ENCODE peak calls at places on chromosomes 11 and 22, in nine cellular contexts. One of them, this sample, is unnamed.

GRCh38 chr11:134466035-134466908 is 54.2 kb upstream of the B3GAT1 start:
- DNase-seq in NCI-H510A treated with DMSO at 0.1 percent for 48 hours: no peak
- DNase-seq in hippocampal formation: no peak
- DNase-seq in MCF 10A: no peak
- DNase-seq in activated CD4-positive, alpha-beta T cell treated with anti-CD3 and anti-CD28 coated beads, Interleukin-2, amount 50 U/mL, for 48 hours: no peak
- DNase-seq in activated CD8-positive, alpha-beta memory T cell treated with anti-CD3 and anti-CD28 coated beads for 4 hours: no peak
- DNase-seq in occipital lobe: peak
- DNase-seq in CD8-positive, alpha-beta memory T cell: no peak
- DNase-seq in HFFc6: no peak
- DNase-seq in this sample: no peak

GRCh38 chr11:133228406-133229330 is 303.6 kb downstream of the OPCML start:
- DNase-seq in MCF 10A: no peak
- DNase-seq in activated CD4-positive, alpha-beta T cell treated with anti-CD3 and anti-CD28 coated beads, Interleukin-2, amount 50 U/mL, for 48 hours: no peak
- DNase-seq in NCI-H510A treated with DMSO at 0.1 percent for 48 hours: no peak
- DNase-seq in HFFc6: no peak
- DNase-seq in activated CD8-positive, alpha-beta memory T cell treated with anti-CD3 and anti-CD28 coated beads for 4 hours: no peak
- DNase-seq in occipital lobe: peak
- DNase-seq in CD8-positive, alpha-beta memory T cell: no peak
- DNase-seq in hippocampal formation: no peak
- DNase-seq in this sample: no peak

GRCh38 chr11:40099391-40100169 is 1359.9 kb downstream of the LRRC4C start:
- DNase-seq in occipital lobe: no peak
- DNase-seq in CD8-positive, alpha-beta memory T cell: no peak
- DNase-seq in activated CD8-positive, alpha-beta memory T cell treated with anti-CD3 and anti-CD28 coated beads for 4 hours: no peak
- DNase-seq in MCF 10A: no peak
- DNase-seq in hippocampal formation: no peak
- DNase-seq in HFFc6: no peak
- DNase-seq in activated CD4-positive, alpha-beta T cell treated with anti-CD3 and anti-CD28 coated beads, Interleukin-2, amount 50 U/mL, for 48 hours: no peak
- DNase-seq in NCI-H510A treated with DMSO at 0.1 percent for 48 hours: no peak
- DNase-seq in this sample: no peak

GRCh38 chr22:19848298-19849224 is 6.1 kb downstream of the GNB1L start:
- DNase-seq in CD8-positive, alpha-beta memory T cell: no peak
- DNase-seq in MCF 10A: peak
- DNase-seq in HFFc6: peak
- DNase-seq in activated CD4-positive, alpha-beta T cell treated with anti-CD3 and anti-CD28 coated beads, Interleukin-2, amount 50 U/mL, for 48 hours: no peak
- DNase-seq in NCI-H510A treated with DMSO at 0.1 percent for 48 hours: peak
- DNase-seq in hippocampal formation: no peak
- DNase-seq in activated CD8-positive, alpha-beta memory T cell treated with anti-CD3 and anti-CD28 coated beads for 4 hours: no peak
- DNase-seq in occipital lobe: no peak
- DNase-seq in this sample: no peak

GRCh38 chr11:35141538-35141937 is 2.6 kb downstream of the CD44 start:
- DNase-seq in NCI-H510A treated with DMSO at 0.1 percent for 48 hours: no peak
- DNase-seq in CD8-positive, alpha-beta memory T cell: no peak
- DNase-seq in activated CD8-positive, alpha-beta memory T cell treated with anti-CD3 and anti-CD28 coated beads for 4 hours: no peak
- DNase-seq in MCF 10A: peak
- DNase-seq in hippocampal formation: peak
- DNase-seq in occipital lobe: no peak
- DNase-seq in activated CD4-positive, alpha-beta T cell treated with anti-CD3 and anti-CD28 coated beads, Interleukin-2, amount 50 U/mL, for 48 hours: peak
- DNase-seq in HFFc6: no peak
- DNase-seq in this sample: no peak

GRCh38 chr22:41621099-41621910 is at the start of gene XRCC6:
- DNase-seq in CD8-positive, alpha-beta memory T cell: peak
- DNase-seq in occipital lobe: peak
- DNase-seq in hippocampal formation: peak
- DNase-seq in MCF 10A: peak
- DNase-seq in NCI-H510A treated with DMSO at 0.1 percent for 48 hours: peak
- DNase-seq in HFFc6: peak
- DNase-seq in activated CD4-positive, alpha-beta T cell treated with anti-CD3 and anti-CD28 coated beads, Interleukin-2, amount 50 U/mL, for 48 hours: peak
- DNase-seq in activated CD8-positive, alpha-beta memory T cell treated with anti-CD3 and anti-CD28 coated beads for 4 hours: peak
- DNase-seq in this sample: peak

GRCh38 chr22:50250555-50251471 is at the start of gene HDAC10:
- DNase-seq in activated CD4-positive, alpha-beta T cell treated with anti-CD3 and anti-CD28 coated beads, Interleukin-2, amount 50 U/mL, for 48 hours: peak
- DNase-seq in activated CD8-positive, alpha-beta memory T cell treated with anti-CD3 and anti-CD28 coated beads for 4 hours: peak
- DNase-seq in HFFc6: peak
- DNase-seq in occipital lobe: no peak
- DNase-seq in CD8-positive, alpha-beta memory T cell: peak
- DNase-seq in MCF 10A: peak
- DNase-seq in hippocampal formation: no peak
- DNase-seq in NCI-H510A treated with DMSO at 0.1 percent for 48 hours: peak
- DNase-seq in this sample: peak

GRCh38 chr11:32817843-32818183 is 11.9 kb upstream of the PRRG4 start:
- DNase-seq in activated CD8-positive, alpha-beta memory T cell treated with anti-CD3 and anti-CD28 coated beads for 4 hours: no peak
- DNase-seq in activated CD4-positive, alpha-beta T cell treated with anti-CD3 and anti-CD28 coated beads, Interleukin-2, amount 50 U/mL, for 48 hours: no peak
- DNase-seq in occipital lobe: no peak
- DNase-seq in NCI-H510A treated with DMSO at 0.1 percent for 48 hours: no peak
- DNase-seq in CD8-positive, alpha-beta memory T cell: no peak
- DNase-seq in MCF 10A: no peak
- DNase-seq in HFFc6: no peak
- DNase-seq in hippocampal formation: no peak
- DNase-seq in this sample: no peak

GRCh38 chr22:50186789-50187523 is 1.2 kb downstream of the TRABD start:
- DNase-seq in occipital lobe: no peak
- DNase-seq in NCI-H510A treated with DMSO at 0.1 percent for 48 hours: no peak
- DNase-seq in HFFc6: no peak
- DNase-seq in activated CD8-positive, alpha-beta memory T cell treated with anti-CD3 and anti-CD28 coated beads for 4 hours: no peak
- DNase-seq in CD8-positive, alpha-beta memory T cell: peak
- DNase-seq in hippocampal formation: no peak
- DNase-seq in MCF 10A: no peak
- DNase-seq in activated CD4-positive, alpha-beta T cell treated with anti-CD3 and anti-CD28 coated beads, Interleukin-2, amount 50 U/mL, for 48 hours: no peak
- DNase-seq in this sample: peak

GRCh38 chr11:1200611-1201191 is 22.2 kb upstream of the MUC5B start:
- DNase-seq in CD8-positive, alpha-beta memory T cell: no peak
- DNase-seq in activated CD8-positive, alpha-beta memory T cell treated with anti-CD3 and anti-CD28 coated beads for 4 hours: no peak
- DNase-seq in hippocampal formation: no peak
- DNase-seq in activated CD4-positive, alpha-beta T cell treated with anti-CD3 and anti-CD28 coated beads, Interleukin-2, amount 50 U/mL, for 48 hours: no peak
- DNase-seq in NCI-H510A treated with DMSO at 0.1 percent for 48 hours: no peak
- DNase-seq in occipital lobe: no peak
- DNase-seq in HFFc6: no peak
- DNase-seq in MCF 10A: no peak
- DNase-seq in this sample: peak

GRCh38 chr11:59008942-59009341 is 69.7 kb downstream of the GLYATL1 start:
- DNase-seq in MCF 10A: no peak
- DNase-seq in hippocampal formation: no peak
- DNase-seq in HFFc6: no peak
- DNase-seq in activated CD4-positive, alpha-beta T cell treated with anti-CD3 and anti-CD28 coated beads, Interleukin-2, amount 50 U/mL, for 48 hours: no peak
- DNase-seq in NCI-H510A treated with DMSO at 0.1 percent for 48 hours: no peak
- DNase-seq in CD8-positive, alpha-beta memory T cell: no peak
- DNase-seq in activated CD8-positive, alpha-beta memory T cell treated with anti-CD3 and anti-CD28 coated beads for 4 hours: no peak
- DNase-seq in occipital lobe: no peak
- DNase-seq in this sample: no peak

GRCh38 chr11:8315463-8315862 is 51.8 kb upstream of the LMO1 start:
- DNase-seq in activated CD4-positive, alpha-beta T cell treated with anti-CD3 and anti-CD28 coated beads, Interleukin-2, amount 50 U/mL, for 48 hours: no peak
- DNase-seq in MCF 10A: no peak
- DNase-seq in occipital lobe: no peak
- DNase-seq in HFFc6: no peak
- DNase-seq in NCI-H510A treated with DMSO at 0.1 percent for 48 hours: peak
- DNase-seq in hippocampal formation: no peak
- DNase-seq in CD8-positive, alpha-beta memory T cell: no peak
- DNase-seq in activated CD8-positive, alpha-beta memory T cell treated with anti-CD3 and anti-CD28 coated beads for 4 hours: no peak
- DNase-seq in this sample: no peak

GRCh38 chr11:62504158-62504973 is 42.2 kb downstream of the AHNAK start:
- DNase-seq in HFFc6: no peak
- DNase-seq in hippocampal formation: no peak
- DNase-seq in activated CD8-positive, alpha-beta memory T cell treated with anti-CD3 and anti-CD28 coated beads for 4 hours: no peak
- DNase-seq in CD8-positive, alpha-beta memory T cell: no peak
- DNase-seq in MCF 10A: no peak
- DNase-seq in activated CD4-positive, alpha-beta T cell treated with anti-CD3 and anti-CD28 coated beads, Interleukin-2, amount 50 U/mL, for 48 hours: no peak
- DNase-seq in NCI-H510A treated with DMSO at 0.1 percent for 48 hours: no peak
- DNase-seq in occipital lobe: no peak
- DNase-seq in this sample: no peak

GRCh38 chr11:6297831-6298230 is 22.5 kb downstream of the CAVIN3 start:
- DNase-seq in activated CD4-positive, alpha-beta T cell treated with anti-CD3 and anti-CD28 coated beads, Interleukin-2, amount 50 U/mL, for 48 hours: no peak
- DNase-seq in MCF 10A: peak
- DNase-seq in hippocampal formation: no peak
- DNase-seq in HFFc6: no peak
- DNase-seq in activated CD8-positive, alpha-beta memory T cell treated with anti-CD3 and anti-CD28 coated beads for 4 hours: no peak
- DNase-seq in occipital lobe: no peak
- DNase-seq in NCI-H510A treated with DMSO at 0.1 percent for 48 hours: no peak
- DNase-seq in CD8-positive, alpha-beta memory T cell: no peak
- DNase-seq in this sample: no peak

GRCh38 chr11:72719144-72719543 is 33.1 kb downstream of the ARAP1 start:
- DNase-seq in activated CD8-positive, alpha-beta memory T cell treated with anti-CD3 and anti-CD28 coated beads for 4 hours: no peak
- DNase-seq in MCF 10A: no peak
- DNase-seq in HFFc6: no peak
- DNase-seq in occipital lobe: no peak
- DNase-seq in CD8-positive, alpha-beta memory T cell: no peak
- DNase-seq in activated CD4-positive, alpha-beta T cell treated with anti-CD3 and anti-CD28 coated beads, Interleukin-2, amount 50 U/mL, for 48 hours: no peak
- DNase-seq in hippocampal formation: no peak
- DNase-seq in NCI-H510A treated with DMSO at 0.1 percent for 48 hours: no peak
- DNase-seq in this sample: no peak

GRCh38 chr22:48367731-48368130 is 1459.9 kb downstream of the BRD1 start:
- DNase-seq in NCI-H510A treated with DMSO at 0.1 percent for 48 hours: no peak
- DNase-seq in occipital lobe: no peak
- DNase-seq in activated CD4-positive, alpha-beta T cell treated with anti-CD3 and anti-CD28 coated beads, Interleukin-2, amount 50 U/mL, for 48 hours: no peak
- DNase-seq in HFFc6: no peak
- DNase-seq in hippocampal formation: no peak
- DNase-seq in MCF 10A: no peak
- DNase-seq in activated CD8-positive, alpha-beta memory T cell treated with anti-CD3 and anti-CD28 coated beads for 4 hours: no peak
- DNase-seq in CD8-positive, alpha-beta memory T cell: no peak
- DNase-seq in this sample: no peak

GRCh38 chr11:44963071-44963575 is 12.4 kb upstream of the TP53I11 start:
- DNase-seq in activated CD8-positive, alpha-beta memory T cell treated with anti-CD3 and anti-CD28 coated beads for 4 hours: no peak
- DNase-seq in activated CD4-positive, alpha-beta T cell treated with anti-CD3 and anti-CD28 coated beads, Interleukin-2, amount 50 U/mL, for 48 hours: no peak
- DNase-seq in NCI-H510A treated with DMSO at 0.1 percent for 48 hours: no peak
- DNase-seq in occipital lobe: no peak
- DNase-seq in HFFc6: no peak
- DNase-seq in hippocampal formation: no peak
- DNase-seq in CD8-positive, alpha-beta memory T cell: no peak
- DNase-seq in MCF 10A: no peak
- DNase-seq in this sample: no peak

GRCh38 chr11:74412733-74413359 is 14.6 kb upstream of the PGM2L1 start:
- DNase-seq in activated CD4-positive, alpha-beta T cell treated with anti-CD3 and anti-CD28 coated beads, Interleukin-2, amount 50 U/mL, for 48 hours: no peak
- DNase-seq in NCI-H510A treated with DMSO at 0.1 percent for 48 hours: no peak
- DNase-seq in hippocampal formation: no peak
- DNase-seq in HFFc6: no peak
- DNase-seq in CD8-positive, alpha-beta memory T cell: no peak
- DNase-seq in MCF 10A: no peak
- DNase-seq in activated CD8-positive, alpha-beta memory T cell treated with anti-CD3 and anti-CD28 coated beads for 4 hours: no peak
- DNase-seq in occipital lobe: no peak
- DNase-seq in this sample: no peak

GRCh38 chr11:94129505-94130335 is 1.1 kb downstream of the PANX1 start:
- DNase-seq in MCF 10A: peak
- DNase-seq in HFFc6: no peak
- DNase-seq in NCI-H510A treated with DMSO at 0.1 percent for 48 hours: peak
- DNase-seq in CD8-positive, alpha-beta memory T cell: no peak
- DNase-seq in activated CD8-positive, alpha-beta memory T cell treated with anti-CD3 and anti-CD28 coated beads for 4 hours: no peak
- DNase-seq in occipital lobe: no peak
- DNase-seq in activated CD4-positive, alpha-beta T cell treated with anti-CD3 and anti-CD28 coated beads, Interleukin-2, amount 50 U/mL, for 48 hours: peak
- DNase-seq in hippocampal formation: no peak
- DNase-seq in this sample: peak

GRCh38 chr22:38963872-38964271 is 6.5 kb downstream of the APOBEC3A start:
- DNase-seq in activated CD4-positive, alpha-beta T cell treated with anti-CD3 and anti-CD28 coated beads, Interleukin-2, amount 50 U/mL, for 48 hours: no peak
- DNase-seq in activated CD8-positive, alpha-beta memory T cell treated with anti-CD3 and anti-CD28 coated beads for 4 hours: no peak
- DNase-seq in MCF 10A: no peak
- DNase-seq in NCI-H510A treated with DMSO at 0.1 percent for 48 hours: no peak
- DNase-seq in occipital lobe: no peak
- DNase-seq in hippocampal formation: no peak
- DNase-seq in CD8-positive, alpha-beta memory T cell: peak
- DNase-seq in HFFc6: no peak
- DNase-seq in this sample: no peak

GRCh38 chr22:24175160-24175808 is 6.0 kb upstream of the SUSD2 start:
- DNase-seq in activated CD8-positive, alpha-beta memory T cell treated with anti-CD3 and anti-CD28 coated beads for 4 hours: peak
- DNase-seq in activated CD4-positive, alpha-beta T cell treated with anti-CD3 and anti-CD28 coated beads, Interleukin-2, amount 50 U/mL, for 48 hours: peak
- DNase-seq in CD8-positive, alpha-beta memory T cell: peak
- DNase-seq in occipital lobe: peak
- DNase-seq in MCF 10A: peak
- DNase-seq in hippocampal formation: peak
- DNase-seq in NCI-H510A treated with DMSO at 0.1 percent for 48 hours: peak
- DNase-seq in HFFc6: peak
- DNase-seq in this sample: peak

GRCh38 chr11:104093426-104094280 is 57.2 kb downstream of the DDI1 start:
- DNase-seq in HFFc6: no peak
- DNase-seq in activated CD8-positive, alpha-beta memory T cell treated with anti-CD3 and anti-CD28 coated beads for 4 hours: no peak
- DNase-seq in activated CD4-positive, alpha-beta T cell treated with anti-CD3 and anti-CD28 coated beads, Interleukin-2, amount 50 U/mL, for 48 hours: no peak
- DNase-seq in MCF 10A: no peak
- DNase-seq in hippocampal formation: no peak
- DNase-seq in NCI-H510A treated with DMSO at 0.1 percent for 48 hours: no peak
- DNase-seq in CD8-positive, alpha-beta memory T cell: no peak
- DNase-seq in occipital lobe: no peak
- DNase-seq in this sample: no peak

GRCh38 chr11:10164621-10165020 is 129.4 kb downstream of the SBF2 start:
- DNase-seq in NCI-H510A treated with DMSO at 0.1 percent for 48 hours: no peak
- DNase-seq in CD8-positive, alpha-beta memory T cell: no peak
- DNase-seq in hippocampal formation: no peak
- DNase-seq in MCF 10A: no peak
- DNase-seq in activated CD8-positive, alpha-beta memory T cell treated with anti-CD3 and anti-CD28 coated beads for 4 hours: no peak
- DNase-seq in occipital lobe: no peak
- DNase-seq in HFFc6: no peak
- DNase-seq in activated CD4-positive, alpha-beta T cell treated with anti-CD3 and anti-CD28 coated beads, Interleukin-2, amount 50 U/mL, for 48 hours: no peak
- DNase-seq in this sample: no peak

GRCh38 chr11:126817096-126817495 is 183.5 kb downstream of the KIRREL3 start:
- DNase-seq in HFFc6: peak
- DNase-seq in CD8-positive, alpha-beta memory T cell: no peak
- DNase-seq in activated CD4-positive, alpha-beta T cell treated with anti-CD3 and anti-CD28 coated beads, Interleukin-2, amount 50 U/mL, for 48 hours: no peak
- DNase-seq in NCI-H510A treated with DMSO at 0.1 percent for 48 hours: no peak
- DNase-seq in hippocampal formation: no peak
- DNase-seq in MCF 10A: no peak
- DNase-seq in activated CD8-positive, alpha-beta memory T cell treated with anti-CD3 and anti-CD28 coated beads for 4 hours: no peak
- DNase-seq in occipital lobe: no peak
- DNase-seq in this sample: peak

GRCh38 chr11:105100206-105100605 is 39.4 kb downstream of the CARD18 start:
- DNase-seq in HFFc6: no peak
- DNase-seq in NCI-H510A treated with DMSO at 0.1 percent for 48 hours: peak
- DNase-seq in activated CD4-positive, alpha-beta T cell treated with anti-CD3 and anti-CD28 coated beads, Interleukin-2, amount 50 U/mL, for 48 hours: no peak
- DNase-seq in hippocampal formation: no peak
- DNase-seq in occipital lobe: no peak
- DNase-seq in activated CD8-positive, alpha-beta memory T cell treated with anti-CD3 and anti-CD28 coated beads for 4 hours: no peak
- DNase-seq in MCF 10A: peak
- DNase-seq in CD8-positive, alpha-beta memory T cell: no peak
- DNase-seq in this sample: no peak

GRCh38 chr11:95149659-95150294 is 60.1 kb downstream of the ENDOD1 start:
- DNase-seq in MCF 10A: peak
- DNase-seq in CD8-positive, alpha-beta memory T cell: no peak
- DNase-seq in activated CD4-positive, alpha-beta T cell treated with anti-CD3 and anti-CD28 coated beads, Interleukin-2, amount 50 U/mL, for 48 hours: no peak
- DNase-seq in HFFc6: no peak
- DNase-seq in activated CD8-positive, alpha-beta memory T cell treated with anti-CD3 and anti-CD28 coated beads for 4 hours: no peak
- DNase-seq in NCI-H510A treated with DMSO at 0.1 percent for 48 hours: peak
- DNase-seq in hippocampal formation: peak
- DNase-seq in occipital lobe: peak
- DNase-seq in this sample: no peak

GRCh38 chr11:35066783-35067476 is 72.0 kb upstream of the CD44 start:
- DNase-seq in occipital lobe: no peak
- DNase-seq in HFFc6: no peak
- DNase-seq in NCI-H510A treated with DMSO at 0.1 percent for 48 hours: no peak
- DNase-seq in hippocampal formation: no peak
- DNase-seq in activated CD4-positive, alpha-beta T cell treated with anti-CD3 and anti-CD28 coated beads, Interleukin-2, amount 50 U/mL, for 48 hours: peak
- DNase-seq in CD8-positive, alpha-beta memory T cell: peak
- DNase-seq in activated CD8-positive, alpha-beta memory T cell treated with anti-CD3 and anti-CD28 coated beads for 4 hours: peak
- DNase-seq in MCF 10A: no peak
- DNase-seq in this sample: peak

GRCh38 chr11:60927600-60927999 is 3.3 kb downstream of the TMEM132A start:
- DNase-seq in hippocampal formation: no peak
- DNase-seq in occipital lobe: no peak
- DNase-seq in NCI-H510A treated with DMSO at 0.1 percent for 48 hours: no peak
- DNase-seq in activated CD8-positive, alpha-beta memory T cell treated with anti-CD3 and anti-CD28 coated beads for 4 hours: no peak
- DNase-seq in activated CD4-positive, alpha-beta T cell treated with anti-CD3 and anti-CD28 coated beads, Interleukin-2, amount 50 U/mL, for 48 hours: no peak
- DNase-seq in MCF 10A: no peak
- DNase-seq in CD8-positive, alpha-beta memory T cell: no peak
- DNase-seq in HFFc6: no peak
- DNase-seq in this sample: no peak

GRCh38 chr11:102155676-102156075 is 45.4 kb downstream of the YAP1 start:
- DNase-seq in hippocampal formation: no peak
- DNase-seq in occipital lobe: no peak
- DNase-seq in CD8-positive, alpha-beta memory T cell: no peak
- DNase-seq in NCI-H510A treated with DMSO at 0.1 percent for 48 hours: no peak
- DNase-seq in activated CD8-positive, alpha-beta memory T cell treated with anti-CD3 and anti-CD28 coated beads for 4 hours: no peak
- DNase-seq in HFFc6: no peak
- DNase-seq in activated CD4-positive, alpha-beta T cell treated with anti-CD3 and anti-CD28 coated beads, Interleukin-2, amount 50 U/mL, for 48 hours: no peak
- DNase-seq in MCF 10A: no peak
- DNase-seq in this sample: no peak

GRCh38 chr11:67302571-67303131 is 679 bp upstream of the SSH3 start:
- DNase-seq in HFFc6: no peak
- DNase-seq in NCI-H510A treated with DMSO at 0.1 percent for 48 hours: peak
- DNase-seq in activated CD8-positive, alpha-beta memory T cell treated with anti-CD3 and anti-CD28 coated beads for 4 hours: no peak
- DNase-seq in hippocampal formation: no peak
- DNase-seq in CD8-positive, alpha-beta memory T cell: peak
- DNase-seq in MCF 10A: peak
- DNase-seq in occipital lobe: no peak
- DNase-seq in activated CD4-positive, alpha-beta T cell treated with anti-CD3 and anti-CD28 coated beads, Interleukin-2, amount 50 U/mL, for 48 hours: no peak
- DNase-seq in this sample: no peak

GRCh38 chr11:132962026-132962425 is 570.3 kb downstream of the OPCML start:
- DNase-seq in activated CD4-positive, alpha-beta T cell treated with anti-CD3 and anti-CD28 coated beads, Interleukin-2, amount 50 U/mL, for 48 hours: no peak
- DNase-seq in NCI-H510A treated with DMSO at 0.1 percent for 48 hours: no peak
- DNase-seq in activated CD8-positive, alpha-beta memory T cell treated with anti-CD3 and anti-CD28 coated beads for 4 hours: no peak
- DNase-seq in MCF 10A: no peak
- DNase-seq in HFFc6: peak
- DNase-seq in CD8-positive, alpha-beta memory T cell: no peak
- DNase-seq in hippocampal formation: peak
- DNase-seq in occipital lobe: peak
- DNase-seq in this sample: no peak

This sample was measured in T-helper 1 cell.